ENCODE peak calls at places on chromosomes 7 and 10, in four cellular contexts. B, E, S and M are unnamed samples.

GRCh38 chr7:8147004-8147403 is 115.0 kb downstream of the ICA1 start:
- DNase-seq in B (no peak), E (peak; percentile 19), S (no peak), M (no peak)

GRCh38 chr10:123862421-123863188 is 29.0 kb downstream of the CPXM2 start:
- DNase-seq in B (no peak), E (no peak), S (no peak), M (no peak)

GRCh38 chr10:77123330-77123729 is 514.3 kb downstream of the KCNMA1 start:
- DNase-seq in B (no peak), E (no peak), S (no peak), M (no peak)

GRCh38 chr7:2001601-2002442 is 230.9 kb downstream of the MAD1L1 start:
- DNase-seq in B (no peak), E (no peak), S (no peak), M (no peak)

GRCh38 chr7:918441-919113 is 35.9 kb downstream of the ADAP1 start:
- DNase-seq in B (no peak), E (peak; percentile 8), S (no peak), M (no peak)

GRCh38 chr10:30353851-30354250 is 4.8 kb upstream of the MTPAP start:
- DNase-seq in B (no peak), E (no peak), S (no peak), M (no peak)

GRCh38 chr10:126186746-126187145 is 201.5 kb downstream of the ADAM12 start:
- DNase-seq in B (no peak), E (no peak), S (no peak), M (no peak)

GRCh38 chr7:103833401-103833800 is 156.1 kb downstream of the RELN start:
- DNase-seq in B (no peak), E (no peak), S (no peak), M (no peak)

GRCh38 chr10:113297226-113297625 is 255.6 kb upstream of the HABP2 start:
- DNase-seq in B (no peak), E (no peak), S (no peak), M (no peak)

GRCh38 chr7:12570529-12571461 is at the start of gene SCIN:
- DNase-seq in B (no peak), E (peak; percentile 55), S (no peak), M (peak; percentile 73)

GRCh38 chr7:127751062-127751722 is 99.2 kb downstream of the SND1 start:
- DNase-seq in B (no peak), E (no peak), S (no peak), M (no peak)

GRCh38 chr7:148915211-148915610 is 31.1 kb upstream of the EZH2 start:
- DNase-seq in B (no peak), E (no peak), S (no peak), M (no peak)

GRCh38 chr7:4144801-4145470 is 537.2 kb upstream of the FOXK1 start:
- DNase-seq in B (no peak), E (peak; percentile 44), S (no peak), M (peak; percentile 97)

GRCh38 chr7:123749537-123749857 is 694 bp upstream of the WASL start:
- DNase-seq in B (no peak), E (no peak), S (peak; percentile 85), M (no peak)

GRCh38 chr10:8985651-8986050 is 931.2 kb downstream of the GATA3 start:
- DNase-seq in B (no peak), E (no peak), S (no peak), M (no peak)

GRCh38 chr10:107034023-107034422 is 130.5 kb downstream of the SORCS1 start:
- DNase-seq in B (no peak), E (no peak), S (no peak), M (peak; percentile 21)

GRCh38 chr7:90474284-90475210 is 5.1 kb downstream of the PTTG1IP2 start:
- DNase-seq in B (no peak), E (no peak), S (no peak), M (no peak)

GRCh38 chr10:74227697-74228424 is 76.8 kb downstream of the ADK start:
- DNase-seq in B (no peak), E (no peak), S (no peak), M (no peak)

GRCh38 chr10:86263209-86263608 is 103.4 kb downstream of the GRID1 start:
- DNase-seq in B (no peak), E (no peak), S (no peak), M (peak; percentile 31)

GRCh38 chr10:9230625-9231024 is 1176.1 kb downstream of the GATA3 start:
- DNase-seq in B (no peak), E (no peak), S (no peak), M (no peak)

GRCh38 chr7:28296571-28297483 is 115.5 kb upstream of the CREB5 start:
- DNase-seq in B (peak; percentile 43), E (peak; percentile 71), S (peak; percentile 53), M (no peak)

GRCh38 chr10:66837335-66837734 is 88.5 kb upstream of the LRRTM3 start:
- DNase-seq in B (no peak), E (no peak), S (no peak), M (no peak)

GRCh38 chr7:157120181-157120580 is 18.5 kb upstream of the UBE3C start:
- DNase-seq in B (no peak), E (no peak), S (no peak), M (no peak)

GRCh38 chr7:121446526-121446925 is 50.4 kb upstream of the FAM3C start:
- DNase-seq in B (no peak), E (no peak), S (no peak), M (no peak)

GRCh38 chr7:46653848-46654247 is 732.8 kb upstream of the IGFBP3 start:
- DNase-seq in B (no peak), E (no peak), S (no peak), M (no peak)

GRCh38 chr7:150444141-150444540 is 6.3 kb upstream of the GIMAP8 start:
- DNase-seq in B (no peak), E (no peak), S (no peak), M (no peak)

GRCh38 chr7:155368894-155369600 is 71.4 kb downstream of the INSIG1 start:
- DNase-seq in B (no peak), E (no peak), S (no peak), M (no peak)

GRCh38 chr7:151251328-151251925 is 2.9 kb upstream of the SMARCD3 start:
- DNase-seq in B (no peak), E (no peak), S (peak; percentile 68), M (peak; percentile 97)

GRCh38 chr7:148299877-148300276 is 290.7 kb upstream of the C7orf33 start:
- DNase-seq in B (no peak), E (no peak), S (no peak), M (no peak)

GRCh38 chr7:71612892-71613291 is 480.9 kb downstream of the GALNT17 start:
- DNase-seq in B (no peak), E (no peak), S (no peak), M (no peak)

GRCh38 chr7:71612011-71612410 is 480.1 kb downstream of the GALNT17 start:
- DNase-seq in B (no peak), E (no peak), S (no peak), M (no peak)

GRCh38 chr7:71616217-71616616 is 484.3 kb downstream of the GALNT17 start:
- DNase-seq in B (no peak), E (no peak), S (no peak), M (no peak)

GRCh38 chr7:71613316-71613715 is 481.4 kb downstream of the GALNT17 start:
- DNase-seq in B (no peak), E (no peak), S (no peak), M (no peak)

DNA sequence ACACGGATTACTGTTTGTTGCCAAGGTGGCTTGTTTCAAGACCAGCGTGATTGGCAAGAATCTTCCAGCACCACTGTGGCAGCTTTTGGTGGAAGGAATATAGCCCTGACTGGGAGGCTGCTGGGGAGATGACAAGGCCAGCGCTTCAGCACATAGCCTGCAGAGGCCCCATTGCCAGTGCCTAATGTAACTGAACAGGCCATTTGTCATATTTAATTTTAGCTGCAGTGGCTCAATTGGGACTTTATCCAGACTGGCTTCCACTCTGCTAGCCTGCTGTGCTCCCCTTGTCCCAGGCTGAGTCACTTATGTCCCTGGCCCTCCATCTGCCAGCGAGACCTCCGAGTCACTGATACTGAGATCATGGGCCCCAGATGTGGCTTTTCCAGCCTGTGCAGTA is 483.1 kb downstream of the GALNT17 start:
- DNase-seq in B (no peak), E (no peak), S (no peak), M (no peak)
- TF ChIP-seq TEAD4 in B (no peak), E (no peak), S (no peak), M (no peak)

DNA sequence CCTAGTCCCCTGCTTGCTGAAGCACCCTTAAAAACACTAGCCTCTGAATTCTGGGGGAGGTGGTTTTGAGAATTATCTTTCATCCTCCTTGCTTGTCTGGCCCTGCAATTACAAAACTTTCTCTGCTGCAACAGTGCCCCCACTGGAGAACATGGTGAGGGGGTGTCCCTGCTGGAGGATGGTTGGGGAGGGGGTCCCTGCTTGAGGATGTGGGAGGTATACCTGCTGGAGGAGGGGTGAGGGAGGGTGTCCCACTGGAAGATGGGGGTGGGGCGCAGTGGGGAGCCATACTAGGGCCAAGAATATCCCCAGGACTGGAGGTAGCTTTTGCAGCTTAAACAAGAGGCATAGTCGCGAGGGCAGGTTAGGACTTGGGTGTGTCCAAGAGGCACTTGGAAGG is 3.2 kb upstream of the POLM start:
- DNase-seq in B (no peak), E (peak; percentile 39), S (no peak), M (no peak)
- TF ChIP-seq TEAD4 in B (no peak), E (no peak), S (no peak), M (no peak)

GRCh38 chr7:83814480-83814879 is 165.5 kb upstream of the SEMA3E start:
- DNase-seq in B (no peak), E (no peak), S (no peak), M (no peak)

GRCh38 chr7:83824214-83824613 is 175.3 kb upstream of the SEMA3E start:
- DNase-seq in B (no peak), E (no peak), S (no peak), M (no peak)

GRCh38 chr7:83820641-83821040 is 171.7 kb upstream of the SEMA3E start:
- DNase-seq in B (no peak), E (no peak), S (no peak), M (no peak)

GRCh38 chr7:83821866-83822265 is 172.9 kb upstream of the SEMA3E start:
- DNase-seq in B (no peak), E (no peak), S (peak; percentile 5), M (no peak)

DNA sequence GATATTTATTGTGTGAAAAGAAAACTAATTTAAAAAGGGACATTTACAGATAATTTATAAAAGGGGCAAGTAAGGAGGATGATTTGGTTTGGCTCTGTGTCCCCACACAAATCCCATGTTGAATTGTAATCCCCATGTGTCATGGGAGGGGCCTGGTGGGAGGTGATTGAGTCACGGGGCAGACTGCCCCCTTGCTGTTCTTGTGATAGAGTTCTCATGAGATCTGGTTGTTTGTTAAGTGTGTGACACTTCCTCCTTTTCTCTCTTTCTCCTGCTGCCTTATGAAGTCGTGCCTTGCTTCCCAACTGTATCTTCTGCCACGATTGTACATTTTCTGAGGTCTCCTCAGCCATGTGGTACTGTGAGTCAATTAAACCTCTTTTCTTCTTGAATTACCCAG is 171.0 kb upstream of the SEMA3E start:
- DNase-seq in B (no peak), E (peak; percentile 31), S (no peak), M (no peak)
- TF ChIP-seq TEAD4 in B (no peak), E (no peak), S (no peak), M (no peak)

DNA sequence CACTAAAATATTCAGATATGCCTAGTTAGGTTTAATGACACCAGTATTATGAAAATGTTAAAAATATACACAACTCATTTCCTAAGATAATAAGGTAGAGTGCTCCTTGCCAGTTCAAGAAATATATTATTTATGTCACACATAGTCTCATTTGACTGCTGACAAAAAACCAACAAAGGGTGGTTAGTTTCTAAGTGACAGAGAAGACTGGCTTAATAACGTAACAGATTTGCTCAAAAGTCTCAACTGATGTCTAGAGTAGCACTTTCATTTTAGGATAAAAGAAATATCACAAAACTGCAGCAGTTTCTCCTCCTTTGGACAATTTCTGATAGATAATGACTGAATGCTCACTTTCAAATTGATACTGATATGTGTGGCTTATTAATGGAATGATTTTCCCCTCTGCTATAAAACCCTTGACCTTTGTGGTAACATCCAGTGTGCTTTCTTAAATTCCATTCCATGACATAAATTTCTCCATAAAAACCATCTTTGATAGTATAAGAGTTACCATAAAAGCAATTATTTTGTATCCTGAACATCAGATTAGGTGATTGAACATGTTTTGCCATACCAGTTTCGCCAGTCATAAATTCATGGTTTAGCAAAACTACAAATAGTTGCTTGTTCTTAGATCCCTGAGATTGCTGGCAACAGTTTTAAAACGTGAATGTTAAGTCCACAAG is 94.2 kb downstream of the NRBF2 start:
- DNase-seq in B (no peak), E (no peak), S (no peak), M (no peak)
- TF ChIP-seq TEAD4 in B (no peak), E (no peak), S (no peak), M (no peak)